ENCODE peak calls at places on chromosomes 5 and 9, in nine cellular contexts. Y is NCI-H187, Z is coronary artery, L is AG04449, C is germinal center, K is tibial nerve, S is ELR, I is Calu3, U is lung. W is an unnamed sample.

GRCh38 chr5:164097747-164098146 is 592.3 kb downstream of the MAT2B start:
- DNase-seq in U (no peak), K (no peak), L (no peak), Y (no peak), S (peak), C (no peak), Z (no peak), I (no peak), W (no peak)

GRCh38 chr5:43041131-43041668 is 1.1 kb upstream of the ANXA2R start:
- DNase-seq in K (no peak), L (no peak), S (no peak), Z (no peak), C (peak), I (no peak), Y (peak), U (peak), W (no peak)

GRCh38 chr5:101012880-101013279 is 109.8 kb upstream of the ST8SIA4 start:
- DNase-seq in C (no peak), K (no peak), Z (no peak), Y (no peak), S (no peak), L (no peak), U (no peak), I (no peak), W (no peak)

GRCh38 chr9:20788526-20789421 is 104.7 kb downstream of the FOCAD start:
- DNase-seq in I (no peak), L (no peak), K (no peak), S (no peak), U (no peak), Z (no peak), C (no peak), Y (no peak), W (no peak)

GRCh38 chr9:81344366-81344765 is 345.0 kb downstream of the TLE1 start:
- DNase-seq in K (no peak), U (no peak), Z (no peak), S (no peak), Y (no peak), L (no peak), C (no peak), I (no peak), W (no peak)

GRCh38 chr5:161230222-161230621 is 316.3 kb downstream of the GABRB2 start:
- DNase-seq in Y (peak), C (no peak), L (no peak), K (no peak), S (no peak), I (no peak), U (no peak), Z (no peak), W (no peak)

GRCh38 chr9:125126019-125126746 is 17.1 kb downstream of the SCAI start:
- DNase-seq in I (no peak), U (peak), Z (peak), C (peak), S (peak), Y (no peak), L (peak), K (peak), W (peak)

GRCh38 chr9:134320916-134321570 is 5.2 kb upstream of the RXRA start:
- DNase-seq in I (no peak), Y (no peak), Z (no peak), U (no peak), C (no peak), K (no peak), L (no peak), S (no peak), W (no peak)

GRCh38 chr5:69134126-69134525 is 32.8 kb upstream of the CCNB1 start:
- DNase-seq in K (no peak), I (no peak), S (no peak), Y (no peak), C (no peak), U (no peak), L (no peak), Z (no peak), W (no peak)

GRCh38 chr9:36327903-36328302 is 69.7 kb upstream of the GNE start:
- DNase-seq in S (peak), Z (no peak), I (no peak), Y (no peak), K (no peak), C (no peak), L (no peak), U (no peak), W (no peak)

GRCh38 chr9:33818167-33818831 is 1.3 kb downstream of the UBE2R2 start:
- DNase-seq in K (no peak), Y (no peak), S (no peak), U (no peak), Z (peak), C (peak), L (no peak), I (peak), W (no peak)

GRCh38 chr5:10724799-10725507 is 36.1 kb downstream of the DAP start:
- DNase-seq in S (peak), Y (no peak), Z (peak), U (no peak), K (peak), C (no peak), L (no peak), I (peak), W (no peak)

GRCh38 chr9:125932012-125932411 is 184.8 kb downstream of the PBX3 start:
- DNase-seq in I (no peak), Y (no peak), K (no peak), Z (no peak), C (no peak), S (peak), U (peak), L (peak), W (no peak)

GRCh38 chr5:14054965-14055963 is 87.9 kb upstream of the TRIO start:
- DNase-seq in C (no peak), Y (no peak), Z (no peak), U (no peak), S (peak), I (no peak), L (peak), K (no peak), W (no peak)

GRCh38 chr5:95422842-95423241 is 31.7 kb downstream of the FAM81B start:
- DNase-seq in L (no peak), Y (no peak), K (no peak), S (no peak), U (no peak), C (no peak), Z (no peak), I (no peak), W (no peak)

GRCh38 chr5:150624334-150625163 is 15.9 kb upstream of the SYNPO start:
- DNase-seq in S (peak), L (no peak), Z (no peak), K (no peak), U (no peak), I (no peak), C (peak), Y (no peak), W (no peak)

GRCh38 chr9:130199605-130200004 is 27.4 kb downstream of the NCS1 start:
- DNase-seq in K (no peak), S (peak), C (no peak), L (no peak), I (no peak), Y (no peak), Z (no peak), U (no peak), W (no peak)

GRCh38 chr5:140142802-140143201 is 17.1 kb downstream of the IGIP start:
- DNase-seq in Y (no peak), C (no peak), S (no peak), L (no peak), Z (no peak), U (no peak), K (no peak), I (no peak), W (no peak)